ENCODE peak calls at places on chromosomes 4 and X, in seven cellular contexts. Y is lower lobe of right lung, S is nephron progenitor cell, R is psoas muscle, M is AG09309, H is WTC11, P is astrocyte of the spinal cord. Z is an unnamed sample.

GRCh38 chr4:186029731-186030421 is 39.1 kb upstream of the TLR3 start:
- DNase-seq in M (peak), Y (peak), H (peak), P (peak), S (peak), R (peak), Z (peak)

GRCh38 chr4:48196758-48197504 is 62.9 kb upstream of the TXK start:
- DNase-seq in H (no peak), P (no peak), S (no peak), Y (no peak), M (no peak), R (no peak), Z (no peak)

GRCh38 chr4:8564595-8564994 is 15.6 kb upstream of the GPR78 start:
- DNase-seq in S (no peak), Y (no peak), P (no peak), R (no peak), M (no peak), H (no peak), Z (no peak)

GRCh38 chrX:50067435-50068292 is 133.1 kb downstream of the AKAP4 start:
- DNase-seq in M (no peak), R (no peak), P (peak), Y (peak), H (peak), S (peak), Z (no peak)

GRCh38 chrX:136021903-136022302 is 36.7 kb downstream of the SLC9A6 start:
- DNase-seq in H (no peak), Y (no peak), P (no peak), S (no peak), R (no peak), M (no peak), Z (no peak)

GRCh38 chr4:149719806-149720205 is 95.8 kb downstream of the IQCM start:
- DNase-seq in M (no peak), S (no peak), Y (no peak), R (no peak), H (no peak), P (no peak), Z (no peak)

GRCh38 chrX:8663325-8663724 is 68.6 kb downstream of the ANOS1 start:
- DNase-seq in H (no peak), P (no peak), R (no peak), Y (no peak), S (no peak), M (no peak), Z (no peak)

GRCh38 chrX:47568656-47569295 is 7.8 kb downstream of the ARAF start:
- DNase-seq in P (no peak), M (no peak), R (no peak), Y (no peak), H (peak), S (peak), Z (no peak)

GRCh38 chr4:91989914-91990313 is 313.9 kb upstream of the GRID2 start:
- DNase-seq in Y (no peak), M (no peak), R (no peak), S (no peak), H (no peak), P (no peak), Z (no peak)

GRCh38 chr4:182142146-182143085 is 100.8 kb upstream of the TENM3 start:
- DNase-seq in P (peak), M (no peak), R (peak), H (peak), Y (no peak), S (peak), Z (peak)

GRCh38 chr4:143337600-143338287 is 1.1 kb downstream of the GAB1 start:
- DNase-seq in R (peak), Y (no peak), H (peak), S (peak), P (peak), M (no peak), Z (peak)

GRCh38 chrX:37818031-37818430 is 29.3 kb downstream of the DYNLT3 start:
- DNase-seq in R (no peak), S (no peak), H (no peak), Y (no peak), P (no peak), M (no peak), Z (no peak)

GRCh38 chr4:138952405-138952804 is 63.2 kb upstream of the NOCT start:
- DNase-seq in S (no peak), M (no peak), R (no peak), Y (no peak), H (no peak), P (peak), Z (no peak)

GRCh38 chr4:77185681-77186080 is 28.7 kb downstream of the CCNG2 start:
- DNase-seq in H (no peak), P (no peak), R (no peak), S (no peak), Y (no peak), M (no peak), Z (no peak)

GRCh38 chrX:85379174-85379907 is at the start of gene POF1B:
- DNase-seq in H (no peak), R (no peak), Y (peak), M (no peak), S (no peak), P (no peak), Z (no peak)

GRCh38 chrX:69216911-69217310 is 51.7 kb upstream of the PJA1 start:
- DNase-seq in H (no peak), P (no peak), M (no peak), S (no peak), R (no peak), Y (peak), Z (no peak)

GRCh38 chrX:11558972-11559371 is 106.7 kb downstream of the ARHGAP6 start:
- DNase-seq in P (no peak), H (peak), Y (peak), M (no peak), S (peak), R (no peak), Z (no peak)

GRCh38 chr4:8585186-8585585 is 5.0 kb downstream of the GPR78 start:
- DNase-seq in P (no peak), H (peak), R (no peak), M (no peak), Y (no peak), S (no peak), Z (no peak)

DNA sequence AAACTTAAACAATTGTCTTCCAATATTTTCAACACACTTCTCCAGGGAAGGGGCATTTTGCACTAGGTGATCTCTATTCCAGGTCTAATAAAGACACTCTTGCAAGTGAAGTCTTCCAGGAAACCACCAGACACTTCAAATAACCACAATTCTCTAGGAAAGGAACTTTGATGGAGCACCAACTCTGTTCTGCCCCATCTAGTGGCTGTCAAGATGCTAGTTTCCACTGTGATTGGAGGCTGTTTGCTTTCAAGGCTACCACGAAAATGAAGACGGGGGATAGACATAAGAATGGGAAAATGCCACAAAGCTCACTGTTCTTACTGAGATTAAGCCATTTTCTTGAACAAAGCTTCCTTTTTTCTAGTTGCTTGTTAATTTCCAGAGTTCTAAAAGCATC is 100.6 kb upstream of the F9 start:
- DNase-seq in S (no peak), M (no peak), P (no peak), Y (no peak), R (no peak), H (no peak), Z (no peak)
- TF ChIP-seq CTCF in S (no peak), M (no peak), P (peak), Y (no peak), R (peak), H (no peak), Z (no peak)

DNA sequence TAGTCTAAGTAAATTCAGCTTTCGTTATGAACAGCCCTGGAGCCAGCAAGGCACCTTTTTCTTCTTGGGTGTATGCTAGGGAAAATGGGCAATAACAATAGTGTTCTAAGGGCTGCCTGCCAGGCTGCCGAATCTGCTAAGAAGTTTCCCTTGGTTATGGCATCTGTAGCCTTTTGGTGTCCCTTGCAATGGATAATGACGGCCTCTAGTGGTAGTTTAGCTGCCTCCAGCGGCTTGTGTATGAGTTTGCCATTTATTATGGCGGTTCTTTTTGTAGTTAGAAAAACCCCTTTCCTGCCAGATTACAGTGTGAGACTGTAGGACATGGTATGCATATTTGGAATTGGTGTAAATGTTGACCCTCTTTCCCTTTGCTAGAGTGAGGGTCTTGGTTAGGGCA is 78.9 kb upstream of the SPIN4 start:
- DNase-seq in S (no peak), H (no peak), P (no peak), Y (no peak), R (no peak), M (no peak), Z (no peak)
- TF ChIP-seq CTCF in S (no peak), H (no peak), P (no peak), Y (no peak), R (no peak), M (no peak), Z (no peak)

DNA sequence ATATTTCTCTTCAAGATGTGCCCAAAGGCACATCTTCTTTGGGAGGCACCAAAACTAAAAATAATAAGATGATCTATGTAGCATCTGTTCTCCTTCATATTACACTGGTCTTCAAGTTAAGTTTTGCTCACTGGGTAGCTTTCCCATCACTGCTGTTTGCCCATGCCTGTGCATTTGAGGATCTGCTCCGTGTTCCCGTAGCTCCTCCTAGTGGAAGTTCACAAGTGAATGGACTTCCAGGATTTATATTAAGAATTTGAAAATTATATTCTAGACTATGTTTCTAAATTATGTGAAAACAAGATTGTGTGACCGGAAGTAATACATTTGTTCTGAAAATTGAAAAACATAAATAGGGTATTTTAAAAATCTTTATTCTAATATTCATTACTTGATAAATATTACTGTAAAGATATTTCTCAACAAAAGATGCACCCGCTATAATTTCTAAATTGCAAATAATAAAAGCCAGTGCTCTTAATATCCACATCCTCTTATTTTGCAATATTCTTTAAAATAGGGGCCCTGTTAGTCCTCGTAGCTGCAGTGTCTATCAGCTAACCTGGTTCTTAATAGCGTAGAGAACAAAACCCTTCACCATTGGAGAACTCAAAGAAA is 147.7 kb downstream of the RBM46 start:
- DNase-seq in P (peak), S (no peak), Y (no peak), H (peak), M (peak), R (no peak), Z (peak)
- TF ChIP-seq CTCF in P (peak), S (peak), Y (no peak), H (peak), M (peak), R (no peak), Z (peak)

GRCh38 chr4:45453258-45453841 is 670.5 kb downstream of the GABRG1 start:
- DNase-seq in S (peak), Y (no peak), R (no peak), P (peak), H (no peak), M (no peak), Z (no peak)
- TF ChIP-seq CTCF in S (peak), Y (peak), R (no peak), P (peak), H (no peak), M (no peak), Z (peak)

GRCh38 chr4:17599826-17600225 is 14.6 kb upstream of the MED28 start:
- DNase-seq in R (no peak), H (no peak), P (no peak), S (no peak), Y (no peak), M (no peak), Z (no peak)

GRCh38 chr4:17595471-17596005 is 18.5 kb downstream of the LAP3 start:
- DNase-seq in H (no peak), Y (no peak), R (no peak), P (no peak), M (no peak), S (no peak), Z (no peak)

DNA sequence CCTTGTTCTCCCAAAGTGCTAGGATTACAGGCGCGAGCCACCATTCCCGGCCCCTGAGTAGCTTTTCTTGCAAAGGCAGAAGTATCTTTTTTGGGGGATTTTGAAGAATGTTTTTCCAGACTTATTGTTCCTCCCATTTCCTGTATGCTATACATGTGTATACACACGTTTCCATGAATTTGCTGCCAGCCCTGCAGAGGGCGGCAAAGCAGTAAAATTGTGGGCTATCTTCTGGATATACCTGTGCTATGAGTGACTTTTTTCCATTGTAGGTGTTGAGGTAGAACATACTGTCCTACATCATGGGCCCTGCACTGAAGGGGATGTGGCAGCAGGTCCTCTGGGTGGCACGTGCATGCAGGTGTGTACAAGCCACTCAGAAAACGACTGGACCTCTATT is 16.9 kb upstream of the MED28 start:
- DNase-seq in R (no peak), M (no peak), S (no peak), H (no peak), Y (no peak), P (no peak), Z (no peak)
- TF ChIP-seq CTCF in R (no peak), M (peak), S (no peak), H (no peak), Y (no peak), P (peak), Z (peak)

Z was measured in HFFc6.